ENCODE peak calls at places on chromosomes 5 and 9, in four cellular contexts. A, L, F and D are unnamed samples.

GRCh38 chr5:65173130-65173525 is 308.6 kb downstream of the ADAMTS6 start:
- DNase-seq in A (no peak), L (no peak), F (no peak), D (no peak)

GRCh38 chr5:177301503-177302165 is 1.9 kb downstream of the RAB24 start:
- DNase-seq in A (no peak), L (no peak), F (no peak), D (no peak)

GRCh38 chr9:14488421-14489190 is 174.7 kb upstream of the NFIB start:
- DNase-seq in A (no peak), L (no peak), F (no peak), D (no peak)

GRCh38 chr9:36933676-36934215 is 100.3 kb downstream of the PAX5 start:
- DNase-seq in A (no peak), L (no peak), F (no peak), D (no peak)

GRCh38 chr5:135073771-135074345 is 39.8 kb upstream of the PITX1 start:
- DNase-seq in A (no peak), L (peak), F (no peak), D (no peak)

GRCh38 chr5:81250004-81250403 is 16.9 kb downstream of the CKMT2 start:
- DNase-seq in A (no peak), L (no peak), F (no peak), D (no peak)

GRCh38 chr9:128707446-128707845 is 5.1 kb downstream of the PKN3 start:
- DNase-seq in A (peak), L (no peak), F (no peak), D (no peak)

GRCh38 chr5:133225671-133226152 is 173.9 kb downstream of the HSPA4 start:
- DNase-seq in A (no peak), L (no peak), F (no peak), D (no peak)

GRCh38 chr5:151949909-151950308 is 25.3 kb upstream of the GLRA1 start:
- DNase-seq in A (no peak), L (no peak), F (no peak), D (no peak)

GRCh38 chr9:108323615-108324014 is 532.2 kb downstream of the ACTL7B start:
- DNase-seq in A (no peak), L (no peak), F (no peak), D (no peak)

GRCh38 chr9:100427366-100428263 is 672 bp downstream of the MSANTD3 start:
- DNase-seq in A (peak), L (peak), F (peak), D (peak)

GRCh38 chr9:82327641-82328040 is 339.1 kb downstream of the SPATA31D1 start:
- DNase-seq in A (no peak), L (no peak), F (no peak), D (no peak)

GRCh38 chr9:89498845-89499480 is 1.1 kb upstream of the SEMA4D start:
- DNase-seq in A (no peak), L (no peak), F (peak), D (no peak)

GRCh38 chr9:16310288-16311145 is 560.0 kb downstream of the BNC2 start:
- DNase-seq in A (no peak), L (no peak), F (no peak), D (no peak)

GRCh38 chr9:135214706-135215105 is 127.2 kb downstream of the OLFM1 start:
- DNase-seq in A (no peak), L (no peak), F (no peak), D (no peak)

GRCh38 chr9:129648092-129648763 is 6.3 kb upstream of the ASB6 start:
- DNase-seq in A (no peak), L (no peak), F (no peak), D (no peak)